ENCODE peak calls at places on chromosomes 5 and 9, in four cellular contexts. One of them, this sample, is unnamed.

GRCh38 chr9:73200694-73201432 is 49.2 kb downstream of the ANXA1 start:
- DNase-seq in tibial nerve: no peak
- DNase-seq in neural progenitor cell: peak
- DNase-seq in pons: peak
- DNase-seq in this sample: peak

GRCh38 chr5:40995816-40996586 is 75.1 kb downstream of the MROH2B start:
- DNase-seq in tibial nerve: no peak
- DNase-seq in neural progenitor cell: no peak
- DNase-seq in pons: no peak
- DNase-seq in this sample: no peak

GRCh38 chr9:18390393-18390792 is 83.6 kb upstream of the ADAMTSL1 start:
- DNase-seq in tibial nerve: no peak
- DNase-seq in neural progenitor cell: peak
- DNase-seq in pons: no peak
- DNase-seq in this sample: no peak

GRCh38 chr5:142600611-142601360 is 85.1 kb downstream of the FGF1 start:
- DNase-seq in tibial nerve: peak
- DNase-seq in neural progenitor cell: no peak
- DNase-seq in pons: no peak
- DNase-seq in this sample: no peak

GRCh38 chr5:20294696-20295095 is 306.7 kb upstream of the CDH18 start:
- DNase-seq in tibial nerve: no peak
- DNase-seq in neural progenitor cell: no peak
- DNase-seq in pons: no peak
- DNase-seq in this sample: no peak

GRCh38 chr5:20972419-20972925 is 984.5 kb upstream of the CDH18 start:
- DNase-seq in tibial nerve: no peak
- DNase-seq in neural progenitor cell: peak
- DNase-seq in pons: peak
- DNase-seq in this sample: peak

GRCh38 chr9:94655739-94656138 is 16.4 kb upstream of the FBP1 start:
- DNase-seq in tibial nerve: no peak
- DNase-seq in neural progenitor cell: no peak
- DNase-seq in pons: no peak
- DNase-seq in this sample: no peak

GRCh38 chr5:14410068-14410941 is 171.3 kb upstream of the OTULINL start:
- DNase-seq in tibial nerve: no peak
- DNase-seq in neural progenitor cell: no peak
- DNase-seq in pons: no peak
- DNase-seq in this sample: no peak

GRCh38 chr9:127140842-127141675 is 18.6 kb upstream of the ANGPTL2 start:
- DNase-seq in tibial nerve: no peak
- DNase-seq in neural progenitor cell: no peak
- DNase-seq in pons: no peak
- DNase-seq in this sample: no peak

GRCh38 chr9:123343428-123344272 is 12.3 kb upstream of the CRB2 start:
- DNase-seq in tibial nerve: no peak
- DNase-seq in neural progenitor cell: no peak
- DNase-seq in pons: no peak
- DNase-seq in this sample: no peak

GRCh38 chr5:54045077-54045792 is 265.1 kb downstream of the ARL15 start:
- DNase-seq in tibial nerve: no peak
- DNase-seq in neural progenitor cell: no peak
- DNase-seq in pons: no peak
- DNase-seq in this sample: no peak

GRCh38 chr9:94905606-94906005 is 179.1 kb downstream of the AOPEP start:
- DNase-seq in tibial nerve: no peak
- DNase-seq in neural progenitor cell: no peak
- DNase-seq in pons: peak
- DNase-seq in this sample: no peak

GRCh38 chr9:114588150-114588663 is 638 bp downstream of the ATP6V1G1 start:
- DNase-seq in tibial nerve: no peak
- DNase-seq in neural progenitor cell: peak
- DNase-seq in pons: peak
- DNase-seq in this sample: no peak

GRCh38 chr5:32108167-32108566 is 66.0 kb downstream of the GOLPH3 start:
- DNase-seq in tibial nerve: no peak
- DNase-seq in neural progenitor cell: no peak
- DNase-seq in pons: no peak
- DNase-seq in this sample: no peak

GRCh38 chr5:135930029-135930948 is 24.5 kb downstream of the LECT2 start:
- DNase-seq in tibial nerve: no peak
- DNase-seq in neural progenitor cell: peak
- DNase-seq in pons: no peak
- DNase-seq in this sample: peak

GRCh38 chr9:84485539-84485938 is 145.0 kb upstream of the SLC28A3 start:
- DNase-seq in tibial nerve: no peak
- DNase-seq in neural progenitor cell: no peak
- DNase-seq in pons: no peak
- DNase-seq in this sample: no peak

GRCh38 chr5:163894645-163895044 is 389.2 kb downstream of the MAT2B start:
- DNase-seq in tibial nerve: no peak
- DNase-seq in neural progenitor cell: no peak
- DNase-seq in pons: no peak
- DNase-seq in this sample: no peak

GRCh38 chr5:99795026-99795425 is 740.1 kb upstream of the FAM174A start:
- DNase-seq in tibial nerve: no peak
- DNase-seq in neural progenitor cell: no peak
- DNase-seq in pons: no peak
- DNase-seq in this sample: no peak

GRCh38 chr5:155471027-155471426 is 457.5 kb downstream of the KIF4B start:
- DNase-seq in tibial nerve: no peak
- DNase-seq in neural progenitor cell: no peak
- DNase-seq in pons: no peak
- DNase-seq in this sample: no peak

GRCh38 chr9:128818839-128819715 is 777 bp downstream of the ENDOG start:
- DNase-seq in tibial nerve: no peak
- DNase-seq in neural progenitor cell: peak
- DNase-seq in pons: no peak
- DNase-seq in this sample: peak

GRCh38 chr5:150615141-150615699 is 25.2 kb upstream of the SYNPO start:
- DNase-seq in tibial nerve: no peak
- DNase-seq in neural progenitor cell: no peak
- DNase-seq in pons: no peak
- DNase-seq in this sample: no peak

GRCh38 chr5:146993876-146994530 is 115.4 kb upstream of the PPP2R2B start:
- DNase-seq in tibial nerve: no peak
- DNase-seq in neural progenitor cell: no peak
- DNase-seq in pons: peak
- DNase-seq in this sample: no peak

GRCh38 chr5:129115680-129116079 is 21.1 kb downstream of the ISOC1 start:
- DNase-seq in tibial nerve: no peak
- DNase-seq in neural progenitor cell: no peak
- DNase-seq in pons: no peak
- DNase-seq in this sample: no peak

GRCh38 chr9:133113163-133113927 is 7.7 kb downstream of the RALGDS start:
- DNase-seq in tibial nerve: no peak
- DNase-seq in neural progenitor cell: no peak
- DNase-seq in pons: no peak
- DNase-seq in this sample: no peak

GRCh38 chr5:33890147-33890546 is 1.6 kb downstream of the ADAMTS12 start:
- DNase-seq in tibial nerve: no peak
- DNase-seq in neural progenitor cell: peak
- DNase-seq in pons: peak
- DNase-seq in this sample: peak

GRCh38 chr9:89878003-89878411 is 273.2 kb downstream of the GADD45G start:
- DNase-seq in tibial nerve: no peak
- DNase-seq in neural progenitor cell: no peak
- DNase-seq in pons: no peak
- DNase-seq in this sample: no peak

GRCh38 chr9:89448381-89448780 is 49.5 kb downstream of the SEMA4D start:
- DNase-seq in tibial nerve: no peak
- DNase-seq in neural progenitor cell: no peak
- DNase-seq in pons: peak
- DNase-seq in this sample: no peak

GRCh38 chr9:107935931-107936330 is 446.4 kb upstream of the KLF4 start:
- DNase-seq in tibial nerve: no peak
- DNase-seq in neural progenitor cell: no peak
- DNase-seq in pons: no peak
- DNase-seq in this sample: no peak

GRCh38 chr9:112755675-112756074 is 5.1 kb downstream of the SNX30 start:
- DNase-seq in tibial nerve: no peak
- DNase-seq in neural progenitor cell: no peak
- DNase-seq in pons: no peak
- DNase-seq in this sample: peak

GRCh38 chr5:140608730-140609520 is 24.1 kb downstream of the CD14 start:
- DNase-seq in tibial nerve: no peak
- DNase-seq in neural progenitor cell: no peak
- DNase-seq in pons: no peak
- DNase-seq in this sample: no peak

GRCh38 chr5:73591102-73591695 is 25.7 kb downstream of the UTP15 start:
- DNase-seq in tibial nerve: no peak
- DNase-seq in neural progenitor cell: peak
- DNase-seq in pons: peak
- DNase-seq in this sample: peak

GRCh38 chr9:135971106-135971766 is 10.1 kb upstream of the UBAC1 start:
- DNase-seq in tibial nerve: no peak
- DNase-seq in neural progenitor cell: no peak
- DNase-seq in pons: no peak
- DNase-seq in this sample: no peak